ENCODE peak calls at places on chromosomes 16 and 17, in six cellular contexts. F is psoas muscle, W is heart left ventricle, S is IMR-90, R is HCT116, E is left lung. L is an unnamed sample.

GRCh38 chr17:75754378-75755204 is 10.4 kb downstream of the GALK1 start:
- DNase-seq in E (no peak), S (no peak), W (no peak), R (no peak), F (peak), L (no peak)

GRCh38 chr16:58377932-58378331 is 14.3 kb upstream of the GINS3 start:
- DNase-seq in E (no peak), R (no peak), F (no peak), W (no peak), S (no peak), L (no peak)

GRCh38 chr16:8937803-8938202 is 25.9 kb downstream of the USP7 start:
- DNase-seq in S (no peak), W (no peak), R (no peak), E (no peak), F (no peak), L (no peak)

GRCh38 chr17:574061-574460 is 140.6 kb downstream of the VPS53 start:
- DNase-seq in W (peak), S (peak), E (no peak), F (no peak), R (no peak), L (peak)

GRCh38 chr17:48236681-48237134 is 129.1 kb downstream of the SNX11 start:
- DNase-seq in E (no peak), F (no peak), S (peak), W (no peak), R (peak), L (no peak)

GRCh38 chr16:67304006-67304405 is 22.5 kb downstream of the KCTD19 start:
- DNase-seq in R (no peak), E (no peak), S (no peak), F (no peak), W (no peak), L (no peak)

GRCh38 chr17:66306413-66306812 is 4.0 kb downstream of the PRKCA start:
- DNase-seq in W (no peak), S (peak), E (no peak), F (no peak), R (no peak), L (no peak)

GRCh38 chr16:84356591-84357116 is 11.7 kb upstream of the ATP2C2 start:
- DNase-seq in F (no peak), W (no peak), E (no peak), S (no peak), R (no peak), L (no peak)

GRCh38 chr16:13104772-13105171 is 203.4 kb downstream of the SHISA9 start:
- DNase-seq in F (no peak), S (no peak), R (no peak), W (no peak), E (no peak), L (no peak)

GRCh38 chr16:29815793-29816693 is at the start of gene PAGR1:
- DNase-seq in S (peak), E (peak), F (peak), W (peak), R (peak), L (peak)

GRCh38 chr17:38721802-38722201 is 8.3 kb upstream of the CISD3 start:
- DNase-seq in E (no peak), S (no peak), W (no peak), F (no peak), R (no peak), L (no peak)

GRCh38 chr17:35747540-35748017 is 5.5 kb downstream of the GAS2L2 start:
- DNase-seq in F (peak), W (no peak), R (peak), S (peak), E (peak), L (peak)

GRCh38 chr17:75757086-75757681 is 7.8 kb downstream of the GALK1 start:
- DNase-seq in F (peak), W (peak), R (no peak), S (no peak), E (no peak), L (no peak)

GRCh38 chr16:74297296-74297665 is 667 bp downstream of the PSMD7 start:
- DNase-seq in R (no peak), W (no peak), E (no peak), S (peak), F (peak), L (no peak)

GRCh38 chr16:29784157-29784556 is 6.1 kb downstream of the ZG16 start:
- DNase-seq in F (no peak), E (no peak), W (no peak), R (no peak), S (no peak), L (no peak)

GRCh38 chr16:23408242-23409201 is 44.5 kb downstream of the COG7 start:
- DNase-seq in E (no peak), W (no peak), F (peak), S (peak), R (no peak), L (peak)

GRCh38 chr16:52283018-52283417 is 263.9 kb downstream of the TOX3 start:
- DNase-seq in S (peak), E (no peak), F (no peak), R (no peak), W (no peak), L (no peak)

GRCh38 chr16:67155305-67156145 is 4.2 kb downstream of the TRADD start:
- DNase-seq in S (peak), E (peak), R (no peak), W (peak), F (peak), L (peak)

GRCh38 chr17:31903401-31903800 is 1.9 kb upstream of the UTP6 start:
- DNase-seq in F (no peak), W (no peak), R (no peak), S (no peak), E (no peak), L (no peak)

GRCh38 chr17:40179923-40180659 is 2.8 kb downstream of the RAPGEFL1 start:
- DNase-seq in R (no peak), F (no peak), E (no peak), W (no peak), S (peak), L (no peak)

GRCh38 chr17:67434061-67434525 is 57.0 kb downstream of the PITPNC1 start:
- DNase-seq in F (no peak), W (peak), E (peak), R (no peak), S (no peak), L (peak)

GRCh38 chr16:5056347-5056746 is 9.4 kb downstream of the C16orf89 start:
- DNase-seq in S (no peak), W (no peak), R (peak), F (no peak), E (peak), L (no peak)

GRCh38 chr17:76107507-76107906 is 3.9 kb upstream of the EXOC7 start:
- DNase-seq in F (no peak), E (no peak), R (peak), S (no peak), W (no peak), L (no peak)

GRCh38 chr16:59543641-59544040 is 809.5 kb upstream of the GOT2 start:
- DNase-seq in S (peak), E (no peak), F (no peak), R (no peak), W (no peak), L (no peak)

GRCh38 chr17:48048321-48049140 is at the start of gene NFE2L1:
- DNase-seq in R (peak), S (peak), E (peak), F (peak), W (peak), L (peak)

GRCh38 chr16:85123891-85124635 is 11.8 kb upstream of the CIBAR2 start:
- DNase-seq in F (peak), E (peak), W (peak), S (peak), R (no peak), L (peak)

GRCh38 chr17:17572010-17572785 is 19.3 kb downstream of the PEMT start:
- DNase-seq in F (no peak), R (no peak), E (no peak), W (no peak), S (no peak), L (no peak)

GRCh38 chr17:68603027-68603426 is 1.9 kb upstream of the FAM20A start:
- DNase-seq in S (no peak), E (peak), F (peak), R (no peak), W (no peak), L (peak)

GRCh38 chr17:50195196-50195865 is 6.1 kb downstream of the COL1A1 start:
- DNase-seq in R (no peak), F (peak), W (peak), E (no peak), S (peak), L (no peak)

GRCh38 chr16:53209489-53209888 is 154.7 kb downstream of the CHD9 start:
- DNase-seq in W (no peak), F (no peak), R (no peak), S (no peak), E (no peak), L (no peak)

GRCh38 chr16:86772671-86773338 is 194.5 kb downstream of the FOXL1 start:
- DNase-seq in S (peak), W (no peak), E (no peak), F (peak), R (no peak), L (no peak)
- TF ChIP-seq CTCF in S (no peak), W (no peak), E (no peak), F (no peak), R (no peak), L (no peak)

DNA sequence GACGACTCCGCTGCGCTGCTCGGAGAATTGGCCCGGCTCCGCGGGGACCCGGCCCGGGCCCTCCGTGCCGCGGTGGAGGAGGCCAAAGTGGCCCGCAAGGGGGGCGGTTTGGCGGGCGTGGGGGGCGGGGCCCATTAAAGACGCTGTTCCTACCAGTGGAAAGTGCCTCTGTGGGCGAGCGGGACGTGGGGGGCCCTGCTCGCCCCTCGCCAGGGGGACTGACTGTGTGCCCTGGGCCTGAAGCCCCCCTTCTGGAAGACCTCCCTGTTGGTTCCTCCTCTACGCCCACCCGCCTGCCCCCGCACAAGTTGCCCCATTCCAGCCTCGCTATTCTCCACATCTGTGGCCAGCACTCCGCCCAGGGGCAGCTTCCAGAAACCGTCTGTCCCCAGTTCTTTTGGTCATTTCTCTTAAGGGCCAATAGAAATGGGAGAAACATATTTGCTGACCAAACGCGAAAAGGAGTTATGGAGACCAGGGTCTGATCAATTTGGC is 1.9 kb upstream of the FGF11 start:
- DNase-seq in S (no peak), W (no peak), R (no peak), F (no peak), E (no peak), L (no peak)
- H3K4me3 ChIP-seq in S (peak), W (peak), R (peak), F (peak), E (peak), L (peak)

DNA sequence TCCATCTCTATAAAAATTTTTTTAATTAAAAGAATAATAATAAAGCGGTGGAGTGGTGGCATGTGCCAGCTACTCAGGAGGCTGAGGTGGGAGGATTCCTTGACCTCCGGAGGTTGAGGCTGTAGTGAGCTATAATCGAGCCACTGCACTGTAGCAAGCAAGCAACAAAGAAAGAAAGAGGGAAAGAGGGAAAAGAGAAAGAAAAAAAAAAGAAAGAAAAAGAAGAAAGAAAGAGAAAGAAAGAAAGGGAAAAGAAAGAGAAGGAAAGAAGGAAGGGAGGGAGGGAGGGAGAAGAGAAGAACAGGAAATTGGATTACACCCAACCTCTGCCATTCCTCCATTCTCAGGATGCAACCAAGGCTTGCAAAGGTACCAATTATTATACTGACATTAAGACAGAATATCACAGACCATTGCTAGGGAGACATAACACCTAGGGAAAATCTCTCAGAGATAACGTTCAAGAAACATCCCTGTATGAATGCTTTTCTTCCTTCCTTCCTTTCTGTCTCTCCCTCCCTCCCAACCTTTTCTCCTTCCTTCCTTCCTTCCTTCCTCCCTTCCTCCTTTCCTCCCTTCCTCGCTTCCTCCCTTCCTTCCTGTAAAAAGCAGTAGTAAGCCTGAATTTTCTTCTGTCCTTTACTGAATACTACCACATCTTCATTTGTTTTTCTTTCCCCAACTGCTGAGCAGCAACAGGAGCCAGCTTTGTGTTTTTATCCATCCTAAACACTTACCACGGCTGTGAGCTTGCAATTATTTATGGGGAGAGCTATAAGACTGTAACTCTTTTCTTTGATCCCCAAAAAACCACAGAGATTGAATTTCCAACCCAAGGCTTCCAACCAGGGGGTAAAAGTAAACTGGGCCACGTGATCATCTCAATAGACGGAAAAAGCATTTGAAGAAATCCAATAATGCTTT is 1.9 kb upstream of the LITAF start:
- DNase-seq in R (no peak), F (no peak), W (no peak), S (no peak), E (no peak), L (no peak)
- TF ChIP-seq CTCF in R (no peak), F (no peak), W (no peak), S (no peak), E (no peak), L (no peak)

GRCh38 chr16:20879175-20880053 is 20.7 kb downstream of the DCUN1D3 start:
- DNase-seq in S (peak), F (no peak), E (no peak), R (no peak), W (no peak), L (no peak)
- H3K4me3 ChIP-seq in S (no peak), F (no peak), E (no peak), R (no peak), W (no peak), L (no peak)

DNA sequence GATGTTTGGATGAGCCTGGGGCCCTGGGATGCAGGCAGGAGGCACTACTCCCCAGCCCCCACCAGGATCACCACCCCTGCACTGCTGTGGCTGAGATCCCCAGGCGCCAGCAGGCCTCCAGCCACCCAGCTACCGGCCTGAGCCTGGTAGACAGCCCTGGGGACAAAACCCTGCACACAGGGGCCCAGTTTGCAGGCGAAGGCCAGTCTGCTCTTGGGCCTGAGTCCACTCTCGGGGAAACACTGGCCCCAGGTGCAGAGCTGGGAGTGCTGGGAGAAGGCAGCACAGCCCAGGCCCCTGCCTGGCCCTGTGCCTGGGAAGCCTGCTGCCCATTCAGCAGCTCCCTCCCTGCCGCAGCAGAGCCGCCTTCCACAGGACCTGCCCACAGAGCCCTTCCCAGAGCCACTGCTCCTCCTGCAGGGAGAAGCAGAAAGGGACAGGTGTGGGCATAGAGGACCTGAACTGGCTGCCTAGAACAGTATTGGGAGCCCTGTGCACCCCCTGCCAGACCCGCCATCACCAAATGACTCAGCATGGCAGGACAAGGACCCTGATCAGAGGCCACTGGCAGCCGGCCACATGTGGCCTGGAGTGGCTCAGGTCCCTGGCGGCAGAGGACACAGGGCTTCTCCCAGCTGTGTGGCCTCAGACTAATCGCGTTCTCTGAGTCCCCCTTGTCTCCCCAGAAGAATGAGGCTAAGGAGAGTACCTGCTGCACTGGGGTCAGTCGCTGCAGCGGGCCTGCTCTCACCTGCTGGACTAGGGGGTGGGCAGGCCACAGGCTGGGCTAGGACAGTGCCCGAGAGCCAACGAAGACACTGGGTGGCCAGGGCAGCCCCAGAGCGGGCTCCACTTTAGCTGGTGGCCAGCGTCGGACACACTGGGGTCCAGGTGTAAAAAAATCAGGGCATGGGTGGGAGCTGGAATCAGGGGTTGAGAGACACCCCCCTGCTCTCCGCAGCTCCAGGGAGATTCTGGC is 10.7 kb downstream of the MSRB1 start:
- DNase-seq in E (no peak), F (no peak), R (no peak), W (no peak), S (no peak), L (no peak)
- TF ChIP-seq CTCF in E (no peak), F (no peak), R (peak), W (peak), S (peak), L (no peak)

GRCh38 chr16:88754912-88755744 is 29.9 kb downstream of the PIEZO1 start:
- DNase-seq in R (no peak), E (no peak), W (no peak), S (peak), F (no peak), L (no peak)
- H3K4me3 ChIP-seq in R (no peak), E (no peak), W (no peak), S (no peak), F (no peak), L (no peak)

DNA sequence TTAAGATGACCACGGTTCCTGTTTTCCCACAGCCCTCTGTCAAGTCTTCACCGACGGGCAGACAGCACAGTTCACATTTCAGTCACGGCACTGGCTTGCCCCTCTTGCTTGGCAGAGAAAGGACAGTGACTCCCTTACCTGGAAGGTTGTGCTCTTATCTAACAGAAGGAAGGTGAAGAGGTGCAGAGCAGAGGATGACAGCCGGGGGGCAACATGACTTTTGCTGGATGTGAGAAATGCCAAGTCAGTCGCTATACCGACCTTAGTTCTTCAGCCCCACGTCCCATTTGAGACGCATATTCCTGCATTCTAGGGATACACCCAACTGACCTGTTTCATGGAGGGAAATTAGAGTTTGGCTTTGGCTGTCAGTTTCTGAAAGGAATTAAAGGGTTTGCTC is 492.3 kb downstream of the NPIPA7 start:
- DNase-seq in W (no peak), R (no peak), E (no peak), S (no peak), F (no peak), L (no peak)
- TF ChIP-seq CTCF in W (no peak), R (no peak), E (no peak), S (no peak), F (no peak), L (no peak)

GRCh38 chr16:82094942-82095540 is 60.0 kb downstream of the HSD17B2 start:
- DNase-seq in F (no peak), S (no peak), W (no peak), E (no peak), R (no peak), L (no peak)
- H3K4me3 ChIP-seq in F (no peak), S (no peak), W (no peak), E (no peak), R (no peak), L (no peak)

L was measured in heart right ventricle.